ENCODE peak calls at places on chromosomes 16 and 17, in seven cellular contexts. X is prostate gland, L is esophagus squamous epithelium, U is AG09309, W is nephron progenitor cell, D is fibroblast of villous mesenchyme, Z is IMR-90. I is an unnamed sample.

GRCh38 chr17:16879686-16880085 is 92.2 kb downstream of the TNFRSF13B start:
- DNase-seq in X (no peak), L (no peak), U (no peak), W (no peak), D (no peak), Z (no peak), I (no peak)

GRCh38 chr17:46212634-46213435 is 19.6 kb upstream of the KANSL1 start:
- DNase-seq in X (peak), L (no peak), U (peak), W (peak), D (peak), Z (peak), I (peak)

GRCh38 chr16:70253291-70254094 is 1.8 kb upstream of the EXOSC6 start:
- DNase-seq in X (no peak), L (no peak), U (no peak), W (peak), D (peak), Z (peak), I (peak)

GRCh38 chr16:11127610-11128195 is 128.3 kb downstream of the SOCS1 start:
- DNase-seq in X (no peak), L (no peak), U (no peak), W (no peak), D (no peak), Z (no peak), I (no peak)

GRCh38 chr17:53896047-53896446 is 73.3 kb downstream of the KIF2B start:
- DNase-seq in X (no peak), L (no peak), U (no peak), W (no peak), D (no peak), Z (no peak), I (no peak)

GRCh38 chr17:60327122-60327869 is 64.6 kb downstream of the USP32 start:
- DNase-seq in X (no peak), L (no peak), U (no peak), W (peak), D (no peak), Z (no peak), I (no peak)

GRCh38 chr17:67171560-67171959 is 73.4 kb downstream of the HELZ start:
- DNase-seq in X (no peak), L (no peak), U (no peak), W (no peak), D (no peak), Z (no peak), I (no peak)

GRCh38 chr16:49455991-49456745 is 82.6 kb downstream of the C16orf78 start:
- DNase-seq in X (no peak), L (no peak), U (no peak), W (no peak), D (no peak), Z (no peak), I (no peak)

GRCh38 chr16:20359997-20360396 is 7.5 kb upstream of the UMOD start:
- DNase-seq in X (no peak), L (no peak), U (no peak), W (peak), D (no peak), Z (no peak), I (no peak)

GRCh38 chr17:78129385-78130079 is 977 bp upstream of the TMC6 start:
- DNase-seq in X (no peak), L (no peak), U (no peak), W (no peak), D (no peak), Z (no peak), I (peak)

GRCh38 chr16:69820926-69821541 is 58.9 kb downstream of the WWP2 start:
- DNase-seq in X (peak), L (no peak), U (peak), W (no peak), D (peak), Z (peak), I (no peak)

GRCh38 chr16:1176280-1176897 is 23.5 kb downstream of the CACNA1H start:
- DNase-seq in X (no peak), L (no peak), U (no peak), W (no peak), D (no peak), Z (no peak), I (no peak)

GRCh38 chr16:89332248-89333245 is 115.0 kb downstream of the ZNF778 start:
- DNase-seq in X (no peak), L (no peak), U (no peak), W (no peak), D (no peak), Z (no peak), I (no peak)

GRCh38 chr17:61875285-61875684 is 12.0 kb upstream of the BRIP1 start:
- DNase-seq in X (no peak), L (no peak), U (no peak), W (no peak), D (no peak), Z (no peak), I (no peak)

GRCh38 chr17:60473788-60474187 is 51.5 kb downstream of the CHCT1 start:
- DNase-seq in X (no peak), L (no peak), U (peak), W (no peak), D (no peak), Z (peak), I (no peak)

GRCh38 chr16:69845181-69845580 is 83.0 kb downstream of the WWP2 start:
- DNase-seq in X (no peak), L (no peak), U (no peak), W (no peak), D (no peak), Z (peak), I (no peak)

GRCh38 chr17:83180996-83181481 is 101.6 kb downstream of the METRNL start:
- DNase-seq in X (no peak), L (no peak), U (no peak), W (no peak), D (no peak), Z (no peak), I (no peak)

GRCh38 chr17:4968166-4968915 is 724 bp upstream of the SPAG7 start:
- DNase-seq in X (peak), L (no peak), U (no peak), W (peak), D (peak), Z (no peak), I (peak)

GRCh38 chr16:13780841-13781553 is 139.0 kb upstream of the ERCC4 start:
- DNase-seq in X (no peak), L (no peak), U (no peak), W (no peak), D (no peak), Z (no peak), I (no peak)

GRCh38 chr16:19715566-19715965 is 2.5 kb downstream of the KNOP1 start:
- DNase-seq in X (no peak), L (no peak), U (no peak), W (no peak), D (no peak), Z (no peak), I (no peak)

GRCh38 chr16:58284488-58284887 is 10.3 kb downstream of the PRSS54 start:
- DNase-seq in X (no peak), L (no peak), U (no peak), W (no peak), D (no peak), Z (no peak), I (no peak)

GRCh38 chr16:67892375-67892774 is 679 bp upstream of the PSKH1 start:
- DNase-seq in X (no peak), L (no peak), U (no peak), W (no peak), D (no peak), Z (no peak), I (no peak)

GRCh38 chr16:71230122-71230845 is at the start of gene HYDIN:
- DNase-seq in X (peak), L (no peak), U (no peak), W (peak), D (peak), Z (peak), I (peak)

GRCh38 chr17:43719578-43719977 is 39.0 kb downstream of the SOST start:
- DNase-seq in X (no peak), L (no peak), U (no peak), W (no peak), D (no peak), Z (no peak), I (no peak)

GRCh38 chr16:22814330-22815105 is 556 bp downstream of the HS3ST2 start:
- DNase-seq in X (no peak), L (no peak), U (no peak), W (peak), D (no peak), Z (no peak), I (no peak)

GRCh38 chr16:16092925-16093624 is 130.2 kb downstream of the ABCC6 start:
- DNase-seq in X (no peak), L (no peak), U (no peak), W (no peak), D (peak), Z (peak), I (no peak)

GRCh38 chr17:43015579-43015978 is 6.6 kb downstream of the VAT1 start:
- DNase-seq in X (no peak), L (no peak), U (no peak), W (no peak), D (no peak), Z (no peak), I (no peak)

GRCh38 chr17:73031472-73031871 is 61.0 kb downstream of the SLC39A11 start:
- DNase-seq in X (no peak), L (no peak), U (no peak), W (no peak), D (no peak), Z (no peak), I (no peak)

GRCh38 chr17:62676231-62676943 is 48.9 kb downstream of the MRC2 start:
- DNase-seq in X (no peak), L (no peak), U (no peak), W (no peak), D (no peak), Z (no peak), I (no peak)

GRCh38 chr16:65737831-65738230 is 616.0 kb upstream of the CDH11 start:
- DNase-seq in X (no peak), L (no peak), U (no peak), W (no peak), D (no peak), Z (no peak), I (no peak)

GRCh38 chr16:48052731-48053130 is 103.1 kb downstream of the ABCC12 start:
- DNase-seq in X (no peak), L (no peak), U (no peak), W (no peak), D (no peak), Z (no peak), I (no peak)

GRCh38 chr17:82153745-82154375 is 55.8 kb upstream of the FASN start:
- DNase-seq in X (peak), L (peak), U (no peak), W (peak), D (peak), Z (peak), I (peak)

GRCh38 chr16:65070831-65071230 is 51.0 kb downstream of the CDH11 start:
- DNase-seq in X (no peak), L (no peak), U (peak), W (no peak), D (peak), Z (peak), I (no peak)

GRCh38 chr16:80337786-80338185 is 203.0 kb upstream of the DYNLRB2 start:
- DNase-seq in X (no peak), L (no peak), U (no peak), W (no peak), D (no peak), Z (no peak), I (no peak)

GRCh38 chr17:9769036-9769695 is 22.2 kb downstream of the DHRS7C start:
- DNase-seq in X (no peak), L (no peak), U (no peak), W (no peak), D (no peak), Z (no peak), I (no peak)

GRCh38 chr17:9771465-9771864 is 19.9 kb downstream of the DHRS7C start:
- DNase-seq in X (no peak), L (no peak), U (no peak), W (no peak), D (no peak), Z (no peak), I (no peak)

GRCh38 chr17:9766970-9767369 is 24.4 kb downstream of the DHRS7C start:
- DNase-seq in X (no peak), L (no peak), U (no peak), W (no peak), D (no peak), Z (no peak), I (no peak)

GRCh38 chr17:9767432-9767991 is 23.9 kb downstream of the DHRS7C start:
- DNase-seq in X (no peak), L (no peak), U (no peak), W (no peak), D (no peak), Z (no peak), I (no peak)

GRCh38 chr17:9768381-9768934 is 22.9 kb downstream of the DHRS7C start:
- DNase-seq in X (no peak), L (no peak), U (no peak), W (no peak), D (peak), Z (peak), I (no peak)
- TF ChIP-seq CTCF in X (peak), L (peak), U (peak), W (peak), D (peak), Z (peak), I (peak)

DNA sequence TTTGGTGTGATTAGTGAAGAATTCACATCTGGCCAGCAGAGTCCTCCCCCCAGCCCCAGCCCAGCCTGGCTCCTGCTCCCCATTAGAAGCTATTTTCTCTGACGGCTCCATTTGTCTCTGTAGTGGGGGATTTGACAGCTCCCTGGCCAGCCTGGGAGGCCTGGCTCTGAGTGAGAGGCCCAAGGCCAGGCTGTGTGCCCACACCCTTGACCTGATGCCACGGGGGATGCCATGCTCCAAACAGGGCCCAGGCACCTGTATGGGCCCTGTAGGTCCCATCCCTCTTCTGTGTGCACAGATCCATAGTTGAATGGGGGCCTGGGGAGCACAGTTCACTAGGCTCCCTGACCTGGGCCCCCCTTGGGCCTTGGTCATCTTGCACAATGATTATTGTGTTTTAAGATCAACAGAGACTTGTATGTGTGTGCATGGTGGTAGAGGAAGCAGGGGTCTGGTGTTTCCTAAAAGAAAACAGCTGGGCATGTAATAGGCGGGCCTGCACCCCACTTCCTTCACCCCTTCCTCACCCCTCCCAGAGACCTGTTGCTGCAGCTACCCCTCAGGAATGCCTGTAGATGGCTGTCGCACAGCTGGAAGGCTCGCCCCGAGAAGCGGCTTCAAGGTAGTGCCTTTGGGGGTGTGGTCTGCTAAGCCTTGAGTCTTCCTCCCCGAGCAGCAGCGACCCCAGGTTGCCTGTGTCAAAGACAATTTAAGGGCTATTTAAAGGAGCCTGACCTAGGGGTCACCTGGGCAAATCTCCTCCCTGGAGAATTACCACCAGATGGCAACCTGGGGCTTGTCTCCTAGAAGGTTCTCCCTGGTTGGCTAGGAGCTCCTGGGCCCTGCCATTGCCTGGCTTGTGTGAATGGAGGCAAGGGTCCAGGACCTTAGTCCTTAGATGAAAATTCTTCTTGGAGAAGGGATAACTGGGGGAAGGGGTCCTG is 51.0 kb upstream of the TAC4 start:
- DNase-seq in X (no peak), L (no peak), U (no peak), W (peak), D (peak), Z (no peak), I (peak)
- TF ChIP-seq CTCF in X (no peak), L (no peak), U (peak), W (peak), D (peak), Z (no peak), I (no peak)

GRCh38 chr16:50884066-50884860 is 142.4 kb downstream of the CYLD start:
- DNase-seq in X (no peak), L (no peak), U (no peak), W (peak), D (no peak), Z (no peak), I (peak)
- TF ChIP-seq CTCF in X (no peak), L (no peak), U (no peak), W (no peak), D (no peak), Z (peak), I (peak)

GRCh38 chr17:7859028-7859427 is 1.2 kb downstream of the CYB5D1 start:
- DNase-seq in X (no peak), L (no peak), U (no peak), W (no peak), D (no peak), Z (no peak), I (no peak)
- TF ChIP-seq CTCF in X (no peak), L (no peak), U (no peak), W (no peak), D (no peak), Z (no peak), I (no peak)

GRCh38 chr17:32551186-32551955 is 64.6 kb downstream of the CDK5R1 start:
- DNase-seq in X (no peak), L (no peak), U (peak), W (no peak), D (peak), Z (peak), I (peak)
- TF ChIP-seq CTCF in X (no peak), L (no peak), U (no peak), W (no peak), D (no peak), Z (no peak), I (no peak)

DNA sequence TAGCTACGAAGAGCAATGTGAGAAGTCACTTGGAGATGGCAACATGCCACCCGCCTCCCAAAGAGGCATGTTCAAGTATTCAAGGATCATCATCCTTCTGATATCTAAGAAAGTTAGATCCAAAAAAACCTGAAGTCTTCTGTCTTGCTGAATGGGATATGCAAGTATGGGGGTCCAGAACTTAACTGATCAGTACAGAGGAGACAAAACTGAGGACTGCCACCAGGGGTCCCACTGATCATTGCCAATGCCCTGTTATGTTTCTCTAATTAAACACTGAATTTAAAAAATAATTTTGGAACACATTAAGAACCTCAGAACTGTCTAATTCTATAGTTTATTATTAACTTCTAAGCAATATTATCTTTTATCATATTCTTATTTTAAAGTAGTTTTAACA is 99.7 kb downstream of the CDH8 start:
- DNase-seq in X (no peak), L (no peak), U (no peak), W (peak), D (no peak), Z (no peak), I (no peak)
- TF ChIP-seq CTCF in X (no peak), L (no peak), U (no peak), W (peak), D (peak), Z (no peak), I (no peak)

GRCh38 chr16:56643080-56643778 is 4.8 kb downstream of the MT1A start:
- DNase-seq in X (peak), L (no peak), U (no peak), W (peak), D (peak), Z (no peak), I (peak)
- TF ChIP-seq CTCF in X (peak), L (peak), U (peak), W (no peak), D (peak), Z (peak), I (peak)

GRCh38 chr17:6948976-6949375 is 46.9 kb upstream of the ALOX12 start:
- DNase-seq in X (no peak), L (no peak), U (no peak), W (no peak), D (no peak), Z (no peak), I (no peak)
- TF ChIP-seq CTCF in X (no peak), L (no peak), U (no peak), W (no peak), D (no peak), Z (no peak), I (no peak)

GRCh38 chr17:37432671-37433070 is 26.0 kb downstream of the TADA2A start:
- DNase-seq in X (no peak), L (no peak), U (no peak), W (no peak), D (no peak), Z (no peak), I (no peak)

GRCh38 chr17:37440424-37440823 is 33.7 kb downstream of the TADA2A start:
- DNase-seq in X (no peak), L (no peak), U (no peak), W (no peak), D (no peak), Z (no peak), I (no peak)

DNA sequence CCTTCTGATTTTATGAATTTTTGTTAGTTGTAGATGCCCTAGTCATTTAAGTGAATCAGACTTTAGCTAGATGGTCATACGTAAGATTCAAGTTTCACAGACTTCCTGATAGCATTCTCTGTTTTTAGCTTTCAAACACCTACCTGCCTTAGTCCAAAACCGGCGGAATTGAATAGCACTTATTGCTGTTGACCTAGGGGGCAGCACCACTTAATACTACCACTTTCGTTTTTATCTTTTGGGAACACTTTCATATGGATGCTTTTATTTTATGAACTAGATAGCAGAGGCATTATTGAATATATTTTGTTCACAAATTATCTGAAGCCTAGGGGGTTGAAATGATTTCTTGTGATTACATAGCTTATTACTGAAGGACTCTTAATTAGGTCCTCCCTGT is 31.5 kb downstream of the TADA2A start:
- DNase-seq in X (no peak), L (no peak), U (no peak), W (no peak), D (peak), Z (no peak), I (no peak)
- TF ChIP-seq CTCF in X (no peak), L (no peak), U (peak), W (no peak), D (peak), Z (peak), I (no peak)

DNA sequence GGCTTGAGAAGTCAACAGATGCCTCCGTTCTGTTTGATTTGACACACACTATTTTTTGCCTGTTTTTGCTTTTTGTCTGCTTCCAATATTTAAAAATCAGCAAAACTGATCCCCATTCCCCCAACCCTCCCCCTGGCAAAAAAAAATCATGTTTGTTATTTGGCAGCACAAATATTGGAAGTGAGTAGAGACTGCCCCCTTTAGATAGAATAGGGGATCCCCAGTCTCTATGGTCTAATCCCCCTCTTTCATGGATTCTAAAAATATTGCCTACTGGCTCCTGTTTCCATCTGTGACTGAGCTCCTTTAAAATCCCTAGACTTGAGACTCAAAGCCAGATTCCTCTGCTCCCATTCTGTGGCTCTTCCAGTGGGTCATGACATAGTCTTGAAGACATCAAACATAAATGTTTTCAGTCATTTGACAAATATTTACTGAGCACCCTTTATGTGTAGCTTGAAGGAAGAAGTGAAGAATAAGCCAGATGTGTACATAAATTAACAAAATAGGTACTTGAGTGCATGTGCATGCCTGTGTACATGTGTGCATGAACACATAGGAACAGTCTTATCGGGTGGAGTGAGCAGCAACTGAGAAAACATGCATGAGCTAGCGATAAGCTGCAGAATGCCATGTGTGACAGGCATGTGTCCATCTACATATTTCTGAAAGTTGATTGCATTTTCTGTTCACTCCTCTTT is 101.2 kb downstream of the SALL1 start:
- DNase-seq in X (no peak), L (no peak), U (no peak), W (no peak), D (no peak), Z (no peak), I (no peak)
- TF ChIP-seq CTCF in X (no peak), L (no peak), U (no peak), W (no peak), D (no peak), Z (no peak), I (no peak)